ENCODE peak calls at places on chromosomes 11 and 22, in five cellular contexts. One of them, this sample, is unnamed.

GRCh38 chr22:42608481-42609361 is 6.0 kb downstream of the POLDIP3 start:
- DNase-seq in neural progenitor cell: peak; percentile 31
- DNase-seq in MM.1S: no peak
- DNase-seq in keratinocyte: no peak
- DNase-seq in HepG2: no peak
- DNase-seq in this sample: peak; percentile 95

GRCh38 chr11:128965485-128965884 is 22.8 kb upstream of the TP53AIP1 start:
- DNase-seq in MM.1S: peak; percentile 69
- DNase-seq in HepG2: no peak
- DNase-seq in neural progenitor cell: no peak
- DNase-seq in keratinocyte: no peak
- DNase-seq in this sample: no peak

GRCh38 chr11:69209936-69210659 is 54.4 kb downstream of the SMIM38 start:
- DNase-seq in MM.1S: no peak
- DNase-seq in keratinocyte: no peak
- DNase-seq in HepG2: peak; percentile 38
- DNase-seq in neural progenitor cell: no peak
- DNase-seq in this sample: no peak

GRCh38 chr11:5004429-5005274 is 10.0 kb downstream of the OR51L1 start:
- DNase-seq in keratinocyte: peak; percentile 56
- DNase-seq in HepG2: peak; percentile 36
- DNase-seq in MM.1S: peak; percentile 58
- DNase-seq in neural progenitor cell: peak; percentile 71
- DNase-seq in this sample: peak; percentile 59

GRCh38 chr11:96259053-96259837 is 83.8 kb downstream of the MAML2 start:
- DNase-seq in HepG2: no peak
- DNase-seq in MM.1S: no peak
- DNase-seq in keratinocyte: peak; percentile 30
- DNase-seq in neural progenitor cell: no peak
- DNase-seq in this sample: no peak

GRCh38 chr11:1148752-1149180 is 9.0 kb upstream of the MUC5AC start:
- DNase-seq in keratinocyte: no peak
- DNase-seq in neural progenitor cell: no peak
- DNase-seq in HepG2: no peak
- DNase-seq in MM.1S: no peak
- DNase-seq in this sample: no peak

GRCh38 chr22:24225951-24226350 is 18.9 kb downstream of the GGT5 start:
- DNase-seq in MM.1S: no peak
- DNase-seq in keratinocyte: no peak
- DNase-seq in neural progenitor cell: no peak
- DNase-seq in HepG2: no peak
- DNase-seq in this sample: no peak

GRCh38 chr11:67470337-67471002 is 1.4 kb upstream of the TMEM134 start:
- DNase-seq in MM.1S: no peak
- DNase-seq in keratinocyte: no peak
- DNase-seq in neural progenitor cell: no peak
- DNase-seq in HepG2: no peak
- DNase-seq in this sample: no peak

GRCh38 chr22:32829451-32829851 is 27.9 kb downstream of the TIMP3 start:
- DNase-seq in keratinocyte: no peak
- DNase-seq in MM.1S: no peak
- DNase-seq in HepG2: no peak
- DNase-seq in neural progenitor cell: no peak
- DNase-seq in this sample: no peak

GRCh38 chr11:65491614-65492386 is 7.0 kb upstream of the MALAT1 start:
- DNase-seq in HepG2: no peak
- DNase-seq in MM.1S: no peak
- DNase-seq in keratinocyte: no peak
- DNase-seq in neural progenitor cell: peak; percentile 86
- DNase-seq in this sample: peak; percentile 98

GRCh38 chr11:122313581-122313980 is 197.6 kb upstream of the BLID start:
- DNase-seq in neural progenitor cell: no peak
- DNase-seq in HepG2: no peak
- DNase-seq in keratinocyte: no peak
- DNase-seq in MM.1S: no peak
- DNase-seq in this sample: no peak

GRCh38 chr22:43313497-43314474 is 29.4 kb downstream of the SCUBE1 start:
- DNase-seq in HepG2: no peak
- DNase-seq in MM.1S: no peak
- DNase-seq in keratinocyte: no peak
- DNase-seq in neural progenitor cell: peak; percentile 28
- DNase-seq in this sample: peak; percentile 85

GRCh38 chr11:116420770-116421528 is 351.8 kb downstream of the BUD13 start:
- DNase-seq in keratinocyte: peak; percentile 58
- DNase-seq in MM.1S: no peak
- DNase-seq in HepG2: no peak
- DNase-seq in neural progenitor cell: no peak
- DNase-seq in this sample: peak; percentile 35

GRCh38 chr22:25895678-25896077 is 153.7 kb downstream of the MYO18B start:
- DNase-seq in HepG2: no peak
- DNase-seq in MM.1S: no peak
- DNase-seq in keratinocyte: no peak
- DNase-seq in neural progenitor cell: no peak
- DNase-seq in this sample: no peak

GRCh38 chr11:72930011-72930410 is 115.8 kb downstream of the ATG16L2 start:
- DNase-seq in keratinocyte: no peak
- DNase-seq in MM.1S: no peak
- DNase-seq in HepG2: no peak
- DNase-seq in neural progenitor cell: peak; percentile 52
- DNase-seq in this sample: peak; percentile 72

GRCh38 chr11:83687787-83688186 is 401.6 kb upstream of the CCDC90B start:
- DNase-seq in MM.1S: no peak
- DNase-seq in keratinocyte: no peak
- DNase-seq in neural progenitor cell: no peak
- DNase-seq in HepG2: no peak
- DNase-seq in this sample: no peak

GRCh38 chr22:26890870-26891269 is 233.5 kb downstream of the MIAT start:
- DNase-seq in keratinocyte: no peak
- DNase-seq in MM.1S: no peak
- DNase-seq in HepG2: no peak
- DNase-seq in neural progenitor cell: peak; percentile 31
- DNase-seq in this sample: no peak

GRCh38 chr22:46614070-46614931 is 5.9 kb upstream of the GRAMD4 start:
- DNase-seq in neural progenitor cell: no peak
- DNase-seq in keratinocyte: no peak
- DNase-seq in MM.1S: peak; percentile 92
- DNase-seq in HepG2: no peak
- DNase-seq in this sample: no peak
- TF ChIP-seq EZH2 in neural progenitor cell: no peak
- TF ChIP-seq EZH2 in keratinocyte: no peak
- TF ChIP-seq EZH2 in MM.1S: no peak
- TF ChIP-seq EZH2 in HepG2: no peak
- TF ChIP-seq EZH2 in this sample: no peak

DNA sequence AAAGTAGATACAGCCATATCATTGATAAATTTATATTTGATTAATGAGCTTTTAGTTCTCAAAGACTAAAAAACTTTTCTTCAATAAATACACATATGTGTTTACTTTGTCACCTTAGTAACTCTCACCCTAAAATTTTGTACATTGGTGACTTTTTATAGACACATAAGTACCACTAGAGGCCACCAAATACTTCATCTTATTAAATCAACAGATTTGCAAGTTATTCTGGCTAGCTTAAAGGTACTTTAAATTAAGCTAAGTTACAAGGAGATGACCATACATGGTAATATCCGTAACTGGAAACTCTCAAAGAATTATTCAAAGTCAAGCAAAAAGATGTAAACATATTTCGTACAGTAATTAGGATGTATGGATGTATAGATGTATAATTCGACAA is 112.2 kb downstream of the SBF2 start:
- DNase-seq in neural progenitor cell: no peak
- DNase-seq in HepG2: peak; percentile 32
- DNase-seq in keratinocyte: no peak
- DNase-seq in MM.1S: peak; percentile 44
- DNase-seq in this sample: peak; percentile 51
- TF ChIP-seq CTCF in neural progenitor cell: peak; percentile 35
- TF ChIP-seq CTCF in HepG2: no peak
- TF ChIP-seq CTCF in keratinocyte: no peak
- TF ChIP-seq CTCF in MM.1S: peak; percentile 42
- TF ChIP-seq CTCF in this sample: peak; percentile 57

GRCh38 chr22:41256898-41257260 is 16.1 kb upstream of the CHADL start:
- DNase-seq in keratinocyte: no peak
- DNase-seq in neural progenitor cell: peak; percentile 46
- DNase-seq in MM.1S: no peak
- DNase-seq in HepG2: no peak
- DNase-seq in this sample: no peak
- H3K36me3 ChIP-seq in keratinocyte: peaks cover 65% of the 10 kb centered on the region
- H3K36me3 ChIP-seq in neural progenitor cell: peaks cover 5% of the 10 kb centered on the region
- H3K36me3 ChIP-seq in MM.1S: peaks cover 8% of the 10 kb centered on the region
- H3K36me3 ChIP-seq in HepG2: peaks cover 41% of the 10 kb centered on the region
- H3K36me3 ChIP-seq in this sample: peaks cover 88% of the 10 kb centered on the region

GRCh38 chr11:7251836-7252682 is at the start of gene SYT9:
- DNase-seq in MM.1S: peak; percentile 63
- DNase-seq in neural progenitor cell: peak; percentile 93
- DNase-seq in HepG2: no peak
- DNase-seq in keratinocyte: no peak
- DNase-seq in this sample: peak; percentile 0

GRCh38 chr11:7251487-7251835 is 243 bp upstream of the SYT9 start:
- DNase-seq in keratinocyte: no peak
- DNase-seq in MM.1S: no peak
- DNase-seq in HepG2: no peak
- DNase-seq in neural progenitor cell: no peak
- DNase-seq in this sample: no peak

GRCh38 chr11:7250166-7250565 is 1.5 kb upstream of the SYT9 start:
- DNase-seq in keratinocyte: no peak
- DNase-seq in MM.1S: no peak
- DNase-seq in neural progenitor cell: no peak
- DNase-seq in HepG2: no peak
- DNase-seq in this sample: no peak

GRCh38 chr11:7254731-7255291 is 3.1 kb downstream of the SYT9 start:
- DNase-seq in neural progenitor cell: no peak
- DNase-seq in MM.1S: no peak
- DNase-seq in HepG2: no peak
- DNase-seq in keratinocyte: no peak
- DNase-seq in this sample: no peak

DNA sequence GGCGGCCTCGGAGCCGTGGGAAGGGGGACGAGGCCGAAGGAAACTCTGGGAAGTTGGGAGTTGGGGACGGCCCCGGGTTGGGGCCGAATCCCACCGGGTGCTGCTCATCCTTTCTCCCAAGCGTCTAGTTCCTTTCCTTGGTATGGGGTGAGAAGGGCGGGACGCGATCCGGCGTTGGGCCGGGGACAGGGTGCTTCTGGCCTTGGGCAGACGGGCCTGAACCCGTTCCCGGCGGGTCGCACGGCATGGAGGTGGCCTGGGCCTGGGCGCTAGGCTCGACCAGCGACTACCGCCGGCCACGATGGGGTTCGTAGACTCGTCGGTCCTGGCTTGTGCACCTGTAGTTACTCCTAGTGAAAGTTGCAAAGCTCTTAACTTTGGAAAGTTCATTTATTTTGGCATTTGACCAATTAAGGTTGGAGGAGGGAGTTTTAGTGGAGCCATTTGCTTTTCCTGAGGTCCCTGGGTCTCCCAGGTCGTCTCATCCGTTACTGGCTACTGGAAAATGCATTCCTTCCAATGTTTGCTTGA is 1.0 kb downstream of the SYT9 start:
- DNase-seq in keratinocyte: no peak
- DNase-seq in MM.1S: no peak
- DNase-seq in HepG2: no peak
- DNase-seq in neural progenitor cell: peak; percentile 41
- DNase-seq in this sample: no peak
- TF ChIP-seq EZH2 in keratinocyte: peak; percentile 78
- TF ChIP-seq EZH2 in MM.1S: no peak
- TF ChIP-seq EZH2 in HepG2: no peak
- TF ChIP-seq EZH2 in neural progenitor cell: no peak
- TF ChIP-seq EZH2 in this sample: no peak

DNA sequence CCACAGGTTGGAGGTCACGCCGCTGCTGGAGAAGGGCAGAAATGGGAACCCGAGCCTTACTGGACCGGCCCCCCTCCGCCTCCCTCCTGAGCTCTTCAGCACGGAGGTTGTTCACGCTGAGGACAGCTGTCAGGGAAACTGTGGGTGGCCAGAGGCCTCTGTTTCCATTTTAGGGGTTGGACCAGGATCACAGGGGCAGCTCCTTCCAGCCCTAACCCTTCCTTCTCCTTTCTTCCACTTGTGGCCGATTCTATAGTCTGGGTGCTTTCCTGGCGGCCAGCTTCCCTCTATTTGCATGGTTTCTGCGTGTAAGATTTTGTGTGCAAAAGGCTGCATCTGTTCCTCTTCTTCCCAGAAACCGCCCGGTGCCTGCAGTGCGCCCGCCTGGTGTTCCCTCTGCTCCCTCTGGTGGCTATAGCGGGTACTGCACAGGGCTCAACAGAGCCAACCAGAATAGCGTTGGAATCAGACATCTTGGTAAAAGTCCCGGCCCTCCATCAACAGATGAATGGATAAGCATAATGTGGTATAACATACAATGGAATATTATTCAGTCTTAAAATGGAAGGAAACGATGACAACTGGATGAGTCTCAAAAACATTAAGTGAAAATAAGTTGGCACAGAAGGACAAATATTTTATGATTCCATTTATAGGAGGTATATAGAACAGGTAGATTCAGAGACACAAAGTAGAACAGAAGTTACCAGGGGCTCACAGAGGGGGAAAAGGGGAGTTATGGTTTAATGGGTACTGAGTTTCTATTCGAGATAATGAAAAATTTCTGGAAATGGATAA is 8.4 kb upstream of the SLC22A8 start:
- DNase-seq in HepG2: peak; percentile 55
- DNase-seq in MM.1S: peak; percentile 71
- DNase-seq in keratinocyte: no peak
- DNase-seq in neural progenitor cell: peak; percentile 89
- DNase-seq in this sample: peak; percentile 91
- TF ChIP-seq CTCF in HepG2: peak; percentile 94
- TF ChIP-seq CTCF in MM.1S: peak; percentile 100
- TF ChIP-seq CTCF in keratinocyte: peak; percentile 99
- TF ChIP-seq CTCF in neural progenitor cell: peak; percentile 100
- TF ChIP-seq CTCF in this sample: peak; percentile 100

This sample was measured in A673.